ENCODE peak calls at places on chromosomes 11 and 22, in five cellular contexts. Q is Right ventricle myocardium superior, E is H54, W is HEK293T, I is nucleus accumbens. O is an unnamed sample.

GRCh38 chr11:103608566-103608965 is 427.9 kb upstream of the DDI1 start:
- DNase-seq in Q (no peak), E (no peak), W (no peak), I (no peak), O (no peak)

GRCh38 chr22:42905702-42906183 is 48.7 kb upstream of the ARFGAP3 start:
- DNase-seq in Q (peak; percentile 79), E (no peak), W (no peak), I (no peak), O (no peak)

GRCh38 chr22:47192651-47193437 is 430.4 kb downstream of the TBC1D22A start:
- DNase-seq in Q (peak; percentile 28), E (peak; percentile 25), W (no peak), I (no peak), O (no peak)

GRCh38 chr11:4018641-4019040 is 76.0 kb upstream of the RRM1 start:
- DNase-seq in Q (no peak), E (no peak), W (no peak), I (no peak), O (no peak)

GRCh38 chr11:99176430-99176829 is 155.7 kb downstream of the CNTN5 start:
- DNase-seq in Q (no peak), E (no peak), W (no peak), I (no peak), O (no peak)

GRCh38 chr11:117597083-117597482 is 199.9 kb downstream of the DSCAML1 start:
- DNase-seq in Q (no peak), E (peak; percentile 29), W (peak; percentile 57), I (no peak), O (no peak)

GRCh38 chr11:20110908-20111669 is 49.2 kb downstream of the DBX1 start:
- DNase-seq in Q (no peak), E (peak; percentile 38), W (peak; percentile 79), I (peak; percentile 6), O (no peak)

GRCh38 chr11:67649634-67650540 is 643 bp downstream of the ACY3 start:
- DNase-seq in Q (no peak), E (no peak), W (no peak), I (no peak), O (no peak)

GRCh38 chr11:121337740-121338272 is 45.2 kb downstream of the SC5D start:
- DNase-seq in Q (no peak), E (no peak), W (no peak), I (no peak), O (no peak)

GRCh38 chr11:86245369-86246292 is 1.1 kb downstream of the EED start:
- DNase-seq in Q (no peak), E (peak; percentile 12), W (no peak), I (no peak), O (no peak)

GRCh38 chr11:63290285-63290684 is 46.9 kb upstream of the SLC22A25 start:
- DNase-seq in Q (no peak), E (no peak), W (no peak), I (no peak), O (no peak)

GRCh38 chr22:19522190-19522880 is 1.9 kb downstream of the CLDN5 start:
- DNase-seq in Q (peak; percentile 76), E (no peak), W (no peak), I (no peak), O (peak; percentile 65)

GRCh38 chr11:57639321-57640067 is 10.2 kb downstream of the YPEL4 start:
- DNase-seq in Q (no peak), E (no peak), W (no peak), I (no peak), O (no peak)

GRCh38 chr11:44988111-44988510 is 37.4 kb upstream of the TP53I11 start:
- DNase-seq in Q (no peak), E (no peak), W (no peak), I (no peak), O (no peak)

GRCh38 chr11:78318733-78319132 is 98.9 kb downstream of the GAB2 start:
- DNase-seq in Q (no peak), E (no peak), W (no peak), I (peak; percentile 59), O (peak; percentile 80)

GRCh38 chr11:66967670-66968425 is 7.3 kb upstream of the C11orf86 start:
- DNase-seq in Q (no peak), E (no peak), W (no peak), I (no peak), O (no peak)

O was measured in caudate nucleus.